ENCODE peak calls at places on chromosomes 4 and X, in five cellular contexts. One of them, this sample, is unnamed.

GRCh38 chr4:145019346-145019745 is 78.7 kb downstream of the ANAPC10 start:
- DNase-seq in right cardiac atrium: no peak
- DNase-seq in naive thymus-derived CD4-positive, alpha-beta T cell: no peak
- DNase-seq in mammary epithelial cell: no peak
- DNase-seq in upper lobe of right lung: no peak
- DNase-seq in this sample: no peak

GRCh38 chrX:112759512-112759911 is 79.8 kb upstream of the LHFPL1 start:
- DNase-seq in right cardiac atrium: no peak
- DNase-seq in naive thymus-derived CD4-positive, alpha-beta T cell: no peak
- DNase-seq in mammary epithelial cell: no peak
- DNase-seq in upper lobe of right lung: no peak
- DNase-seq in this sample: no peak

GRCh38 chr4:149113804-149114430 is 671.7 kb upstream of the NR3C2 start:
- DNase-seq in right cardiac atrium: no peak
- DNase-seq in naive thymus-derived CD4-positive, alpha-beta T cell: no peak
- DNase-seq in mammary epithelial cell: peak; percentile 28
- DNase-seq in upper lobe of right lung: no peak
- DNase-seq in this sample: no peak

GRCh38 chr4:98641393-98641792 is 17.0 kb downstream of the TSPAN5 start:
- DNase-seq in right cardiac atrium: no peak
- DNase-seq in naive thymus-derived CD4-positive, alpha-beta T cell: no peak
- DNase-seq in mammary epithelial cell: no peak
- DNase-seq in upper lobe of right lung: no peak
- DNase-seq in this sample: no peak

GRCh38 chr4:122873752-122874151 is 47.1 kb downstream of the FGF2 start:
- DNase-seq in right cardiac atrium: no peak
- DNase-seq in naive thymus-derived CD4-positive, alpha-beta T cell: no peak
- DNase-seq in mammary epithelial cell: peak; percentile 74
- DNase-seq in upper lobe of right lung: no peak
- DNase-seq in this sample: no peak

GRCh38 chrX:123860983-123861382 is 1.1 kb downstream of the XIAP start:
- DNase-seq in right cardiac atrium: no peak
- DNase-seq in naive thymus-derived CD4-positive, alpha-beta T cell: no peak
- DNase-seq in mammary epithelial cell: peak; percentile 7
- DNase-seq in upper lobe of right lung: no peak
- DNase-seq in this sample: no peak

GRCh38 chrX:50067435-50068292 is 133.1 kb downstream of the AKAP4 start:
- DNase-seq in right cardiac atrium: no peak
- DNase-seq in naive thymus-derived CD4-positive, alpha-beta T cell: no peak
- DNase-seq in mammary epithelial cell: peak; percentile 1
- DNase-seq in upper lobe of right lung: no peak
- DNase-seq in this sample: peak; percentile 52

GRCh38 chrX:7154040-7154597 is 6.2 kb upstream of the PUDP start:
- DNase-seq in right cardiac atrium: no peak
- DNase-seq in naive thymus-derived CD4-positive, alpha-beta T cell: no peak
- DNase-seq in mammary epithelial cell: no peak
- DNase-seq in upper lobe of right lung: no peak
- DNase-seq in this sample: no peak

GRCh38 chr4:102390438-102390837 is 45.2 kb upstream of the SLC39A8 start:
- DNase-seq in right cardiac atrium: no peak
- DNase-seq in naive thymus-derived CD4-positive, alpha-beta T cell: no peak
- DNase-seq in mammary epithelial cell: peak; percentile 90
- DNase-seq in upper lobe of right lung: no peak
- DNase-seq in this sample: no peak

GRCh38 chr4:48484494-48485168 is 1.5 kb downstream of the SLC10A4 start:
- DNase-seq in right cardiac atrium: no peak
- DNase-seq in naive thymus-derived CD4-positive, alpha-beta T cell: no peak
- DNase-seq in mammary epithelial cell: no peak
- DNase-seq in upper lobe of right lung: no peak
- DNase-seq in this sample: peak; percentile 59
- H3K4me3 ChIP-seq in right cardiac atrium: no peak overlapping the region
- H3K4me3 ChIP-seq in naive thymus-derived CD4-positive, alpha-beta T cell: peak overlapping the region; percentile 33
- H3K4me3 ChIP-seq in mammary epithelial cell: no peak overlapping the region
- H3K4me3 ChIP-seq in upper lobe of right lung: no peak overlapping the region
- H3K4me3 ChIP-seq in this sample: peak overlapping the region; percentile 47

GRCh38 chr4:2796261-2797187 is 3.6 kb downstream of the SH3BP2 start:
- DNase-seq in right cardiac atrium: peak; percentile 72
- DNase-seq in naive thymus-derived CD4-positive, alpha-beta T cell: no peak
- DNase-seq in mammary epithelial cell: peak; percentile 31
- DNase-seq in upper lobe of right lung: peak; percentile 70
- DNase-seq in this sample: no peak
- H3K4me1 ChIP-seq in right cardiac atrium: peaks cover 51% of the 10 kb centered on the region
- H3K4me1 ChIP-seq in naive thymus-derived CD4-positive, alpha-beta T cell: peaks cover 61% of the 10 kb centered on the region
- H3K4me1 ChIP-seq in mammary epithelial cell: peaks cover 36% of the 10 kb centered on the region
- H3K4me1 ChIP-seq in upper lobe of right lung: peaks cover 88% of the 10 kb centered on the region
- H3K4me1 ChIP-seq in this sample: peaks cover 5% of the 10 kb centered on the region

GRCh38 chr4:7357296-7357680 is 77.4 kb downstream of the PSAPL1 start:
- DNase-seq in right cardiac atrium: peak; percentile 7
- DNase-seq in naive thymus-derived CD4-positive, alpha-beta T cell: no peak
- DNase-seq in mammary epithelial cell: no peak
- DNase-seq in upper lobe of right lung: no peak
- DNase-seq in this sample: no peak

GRCh38 chr4:7359302-7360063 is 75.2 kb downstream of the PSAPL1 start:
- DNase-seq in right cardiac atrium: peak; percentile 12
- DNase-seq in naive thymus-derived CD4-positive, alpha-beta T cell: no peak
- DNase-seq in mammary epithelial cell: no peak
- DNase-seq in upper lobe of right lung: peak; percentile 73
- DNase-seq in this sample: no peak

GRCh38 chr4:7356667-7357295 is 77.9 kb downstream of the PSAPL1 start:
- DNase-seq in right cardiac atrium: peak; percentile 24
- DNase-seq in naive thymus-derived CD4-positive, alpha-beta T cell: no peak
- DNase-seq in mammary epithelial cell: no peak
- DNase-seq in upper lobe of right lung: peak; percentile 54
- DNase-seq in this sample: no peak

GRCh38 chr4:7355795-7356194 is 78.9 kb downstream of the PSAPL1 start:
- DNase-seq in right cardiac atrium: peak; percentile 7
- DNase-seq in naive thymus-derived CD4-positive, alpha-beta T cell: no peak
- DNase-seq in mammary epithelial cell: no peak
- DNase-seq in upper lobe of right lung: peak; percentile 53
- DNase-seq in this sample: no peak

DNA sequence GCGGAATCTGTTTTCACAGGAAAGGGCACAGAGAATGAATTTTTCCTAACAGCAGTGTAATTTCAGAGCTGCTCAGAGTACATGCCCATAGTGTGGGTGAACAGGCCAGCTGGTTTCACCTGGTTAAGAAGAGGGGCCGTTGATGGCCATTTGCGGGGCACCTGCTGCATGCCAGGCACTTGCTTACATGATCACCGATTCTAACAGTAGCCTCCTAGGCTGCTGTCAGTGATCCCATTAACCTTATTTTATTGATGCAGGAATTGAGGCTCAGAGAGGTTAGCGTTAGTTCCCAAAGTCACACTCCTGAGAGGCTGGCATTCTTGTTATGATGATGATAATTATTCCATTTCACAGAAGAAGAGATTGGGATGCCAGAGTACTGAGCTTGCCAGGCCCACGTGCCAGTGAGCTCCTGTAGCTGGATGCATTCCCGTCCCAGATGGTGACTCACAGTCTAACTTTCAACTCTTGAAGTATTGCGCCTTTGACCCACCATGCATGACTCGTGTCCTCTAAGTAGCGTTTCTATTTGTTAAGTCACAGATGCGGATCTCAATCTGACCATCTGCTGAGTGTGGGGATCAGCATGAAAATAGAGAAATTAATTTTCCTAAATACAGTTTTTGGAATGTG is 76.5 kb downstream of the PSAPL1 start:
- DNase-seq in right cardiac atrium: peak; percentile 68
- DNase-seq in naive thymus-derived CD4-positive, alpha-beta T cell: no peak
- DNase-seq in mammary epithelial cell: peak; percentile 78
- DNase-seq in upper lobe of right lung: peak; percentile 71
- DNase-seq in this sample: no peak
- H3K27me3 ChIP-seq in right cardiac atrium: no peaks in the 10 kb centered on the region
- H3K27me3 ChIP-seq in naive thymus-derived CD4-positive, alpha-beta T cell: no peaks in the 10 kb centered on the region
- H3K27me3 ChIP-seq in mammary epithelial cell: no peaks in the 10 kb centered on the region
- H3K27me3 ChIP-seq in upper lobe of right lung: no peaks in the 10 kb centered on the region
- H3K27me3 ChIP-seq in this sample: no peaks in the 10 kb centered on the region

GRCh38 chrX:72255864-72256263 is 17.0 kb upstream of the ERCC6L start:
- DNase-seq in right cardiac atrium: no peak
- DNase-seq in naive thymus-derived CD4-positive, alpha-beta T cell: no peak
- DNase-seq in mammary epithelial cell: no peak
- DNase-seq in upper lobe of right lung: no peak
- DNase-seq in this sample: no peak
- H3K4me3 ChIP-seq in right cardiac atrium: no peak overlapping the region
- H3K4me3 ChIP-seq in naive thymus-derived CD4-positive, alpha-beta T cell: no peak overlapping the region
- H3K4me3 ChIP-seq in mammary epithelial cell: no peak overlapping the region
- H3K4me3 ChIP-seq in upper lobe of right lung: no peak overlapping the region
- H3K4me3 ChIP-seq in this sample: no peak overlapping the region

DNA sequence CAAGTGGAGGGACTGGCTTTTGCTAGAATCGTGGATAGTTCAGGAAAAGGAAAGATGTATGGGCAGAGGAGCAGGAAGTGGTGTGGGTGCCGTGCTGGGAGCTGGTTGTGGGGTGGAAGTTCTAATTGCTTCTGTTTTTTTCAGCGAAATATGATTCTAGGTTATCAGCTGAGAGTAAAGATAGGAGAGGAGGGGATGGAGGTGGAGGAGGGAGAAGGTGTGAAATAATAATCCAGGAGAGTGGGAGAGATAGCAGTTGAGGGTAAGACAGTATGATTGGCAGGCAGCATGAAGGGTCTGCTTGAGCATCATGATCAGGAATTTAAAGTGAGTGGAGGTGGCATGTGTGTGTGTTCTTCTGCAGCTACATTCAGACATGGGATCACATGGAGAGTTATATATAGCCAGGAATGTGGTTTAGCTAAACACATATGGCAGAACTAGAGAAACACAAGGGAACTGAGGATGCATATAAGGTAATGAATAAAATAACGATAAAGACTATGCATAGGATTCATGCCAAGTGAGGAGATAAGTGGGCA is 133.7 kb downstream of the ANK2 start:
- DNase-seq in right cardiac atrium: no peak
- DNase-seq in naive thymus-derived CD4-positive, alpha-beta T cell: no peak
- DNase-seq in mammary epithelial cell: no peak
- DNase-seq in upper lobe of right lung: no peak
- DNase-seq in this sample: no peak
- H3K4me1 ChIP-seq in right cardiac atrium: peaks cover 5% of the 10 kb centered on the region
- H3K4me1 ChIP-seq in naive thymus-derived CD4-positive, alpha-beta T cell: no peaks in the 10 kb centered on the region
- H3K4me1 ChIP-seq in mammary epithelial cell: no peaks in the 10 kb centered on the region
- H3K4me1 ChIP-seq in upper lobe of right lung: no peaks in the 10 kb centered on the region
- H3K4me1 ChIP-seq in this sample: no peaks in the 10 kb centered on the region

DNA sequence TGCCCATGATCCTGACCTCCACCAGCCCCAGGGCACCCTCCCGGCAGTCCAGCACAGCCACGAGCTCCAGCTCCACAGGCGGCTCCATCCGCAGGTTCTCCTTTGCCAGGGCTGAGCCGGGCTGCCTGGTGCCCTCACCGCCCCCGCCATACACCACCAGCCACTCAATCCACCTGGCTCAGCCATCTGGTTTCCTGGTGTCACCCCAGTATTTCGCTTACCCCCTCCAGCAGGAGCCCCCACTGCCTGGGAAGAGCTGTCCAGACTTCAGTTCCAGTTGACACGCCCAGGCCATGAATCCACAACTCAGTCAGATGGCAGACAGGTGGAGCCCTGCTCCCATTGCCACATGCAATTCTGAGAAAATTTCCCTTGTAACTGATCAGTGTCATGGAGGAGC is 3.9 kb downstream of the SHISA3 start:
- DNase-seq in right cardiac atrium: no peak
- DNase-seq in naive thymus-derived CD4-positive, alpha-beta T cell: no peak
- DNase-seq in mammary epithelial cell: no peak
- DNase-seq in upper lobe of right lung: no peak
- DNase-seq in this sample: peak; percentile 40
- H3K27me3 ChIP-seq in right cardiac atrium: no peaks in the 10 kb centered on the region
- H3K27me3 ChIP-seq in naive thymus-derived CD4-positive, alpha-beta T cell: peaks cover 4% of the 10 kb centered on the region
- H3K27me3 ChIP-seq in mammary epithelial cell: peaks cover 36% of the 10 kb centered on the region
- H3K27me3 ChIP-seq in upper lobe of right lung: peaks cover 41% of the 10 kb centered on the region
- H3K27me3 ChIP-seq in this sample: no peaks in the 10 kb centered on the region

GRCh38 chr4:76208005-76208765 is 5.4 kb downstream of the SCARB2 start:
- DNase-seq in right cardiac atrium: peak; percentile 87
- DNase-seq in naive thymus-derived CD4-positive, alpha-beta T cell: no peak
- DNase-seq in mammary epithelial cell: peak; percentile 85
- DNase-seq in upper lobe of right lung: peak; percentile 78
- DNase-seq in this sample: no peak
- H3K4me3 ChIP-seq in right cardiac atrium: peak overlapping the region; percentile 50
- H3K4me3 ChIP-seq in naive thymus-derived CD4-positive, alpha-beta T cell: no peak overlapping the region
- H3K4me3 ChIP-seq in mammary epithelial cell: no peak overlapping the region
- H3K4me3 ChIP-seq in upper lobe of right lung: peak overlapping the region; percentile 27
- H3K4me3 ChIP-seq in this sample: no peak overlapping the region

GRCh38 chr4:17063870-17064269 is 165.4 kb upstream of the LDB2 start:
- DNase-seq in right cardiac atrium: no peak
- DNase-seq in naive thymus-derived CD4-positive, alpha-beta T cell: no peak
- DNase-seq in mammary epithelial cell: no peak
- DNase-seq in upper lobe of right lung: no peak
- DNase-seq in this sample: no peak
- H3K4me1 ChIP-seq in right cardiac atrium: no peaks in the 10 kb centered on the region
- H3K4me1 ChIP-seq in naive thymus-derived CD4-positive, alpha-beta T cell: no peaks in the 10 kb centered on the region
- H3K4me1 ChIP-seq in mammary epithelial cell: peaks cover 15% of the 10 kb centered on the region
- H3K4me1 ChIP-seq in upper lobe of right lung: no peaks in the 10 kb centered on the region
- H3K4me1 ChIP-seq in this sample: no peaks in the 10 kb centered on the region

This sample was measured in HAP-1.